ENCODE peak calls at places on chromosomes 11 and 22, in six cellular contexts. J, C, Y, F, H and N are unnamed samples.

GRCh38 chr11:87397250-87397649 is 359.5 kb downstream of the TMEM135 start:
- DNase-seq in J (no peak), C (no peak), Y (no peak), F (no peak), H (no peak), N (no peak)

GRCh38 chr11:76159983-76160661 is 46.2 kb downstream of the WNT11 start:
- DNase-seq in J (no peak), C (no peak), Y (peak; percentile 29), F (no peak), H (no peak), N (no peak)

GRCh38 chr22:27242474-27242873 is 559.1 kb downstream of the MN1 start:
- DNase-seq in J (no peak), C (no peak), Y (no peak), F (no peak), H (no peak), N (no peak)

GRCh38 chr22:41935015-41935908 is 8.7 kb upstream of the TNFRSF13C start:
- DNase-seq in J (no peak), C (peak; percentile 59), Y (peak; percentile 69), F (no peak), H (no peak), N (no peak)

GRCh38 chr11:68584097-68584496 is 100.2 kb upstream of the GAL start:
- DNase-seq in J (peak; percentile 72), C (peak; percentile 47), Y (peak; percentile 47), F (no peak), H (peak; percentile 88), N (peak; percentile 68)

GRCh38 chr11:73931039-73931645 is 19.7 kb upstream of the DNAJB13 start:
- DNase-seq in J (peak; percentile 10), C (no peak), Y (no peak), F (no peak), H (peak; percentile 42), N (peak; percentile 12)

GRCh38 chr11:107545101-107545514 is 20.4 kb downstream of the ALKBH8 start:
- DNase-seq in J (no peak), C (no peak), Y (no peak), F (no peak), H (no peak), N (no peak)

GRCh38 chr11:76161261-76161961 is 44.9 kb downstream of the WNT11 start:
- DNase-seq in J (peak; percentile 34), C (peak; percentile 39), Y (peak; percentile 59), F (no peak), H (no peak), N (no peak)

GRCh38 chr11:33500331-33500730 is 200.3 kb downstream of the C11orf91 start:
- DNase-seq in J (no peak), C (no peak), Y (no peak), F (no peak), H (no peak), N (no peak)

GRCh38 chr11:104525416-104525815 is 361.5 kb upstream of the PDGFD start:
- DNase-seq in J (no peak), C (no peak), Y (no peak), F (no peak), H (no peak), N (no peak)

GRCh38 chr11:71474141-71474770 is 21.3 kb downstream of the NADSYN1 start:
- DNase-seq in J (no peak), C (no peak), Y (peak; percentile 11), F (no peak), H (no peak), N (no peak)